ENCODE peak calls at places on chromosomes 12 and 14, in eight cellular contexts. A is nephron progenitor cell, M is cardiac muscle cell, L is AG04450, D is ascending aorta, F is GM12878, S is pancreas, U is lower lobe of right lung. G is an unnamed sample.

GRCh38 chr14:58131386-58131785 is 20.6 kb downstream of the ARMH4 start:
- DNase-seq in M (no peak), S (no peak), F (no peak), A (no peak), U (no peak), L (peak; percentile 21), D (no peak), G (no peak)

GRCh38 chr14:44961151-44961729 is 507 bp downstream of the KLHL28 start:
- DNase-seq in A (peak; percentile 56), L (peak; percentile 20), M (peak; percentile 78), S (peak; percentile 61), D (no peak), F (no peak), U (peak; percentile 76), G (peak; percentile 76)

GRCh38 chr14:51776102-51776894 is 84.1 kb upstream of the GNG2 start:
- DNase-seq in F (no peak), L (peak; percentile 20), M (peak; percentile 72), U (no peak), D (no peak), A (peak; percentile 62), S (no peak), G (peak; percentile 63)

GRCh38 chr12:105107497-105108371 is at the start of gene WASHC4:
- DNase-seq in A (peak; percentile 95), S (peak; percentile 98), F (peak; percentile 68), L (peak; percentile 47), U (peak; percentile 97), D (peak; percentile 77), M (peak; percentile 96), G (peak; percentile 96)

GRCh38 chr14:97878727-97879126 is 1081.5 kb downstream of the VRK1 start:
- DNase-seq in D (no peak), L (no peak), A (no peak), M (no peak), U (no peak), S (no peak), F (no peak), G (no peak)

GRCh38 chr14:73785336-73785833 is 66.2 kb upstream of the PTGR2 start:
- DNase-seq in M (no peak), L (peak; percentile 72), D (no peak), S (peak; percentile 57), U (no peak), A (peak; percentile 50), F (no peak), G (no peak)

GRCh38 chr12:63498239-63498638 is 170.1 kb downstream of the DPY19L2 start:
- DNase-seq in U (no peak), M (no peak), S (no peak), A (no peak), F (no peak), D (no peak), L (no peak), G (no peak)

GRCh38 chr12:98185606-98186005 is 329.8 kb upstream of the TMPO start:
- DNase-seq in A (no peak), F (no peak), U (no peak), S (no peak), D (no peak), M (no peak), L (no peak), G (no peak)

GRCh38 chr12:119036878-119037493 is 55.6 kb downstream of the SRRM4 start:
- DNase-seq in D (no peak), M (peak; percentile 41), L (no peak), S (no peak), F (no peak), A (peak; percentile 64), U (no peak), G (peak; percentile 55)

GRCh38 chr14:102249041-102249440 is 55.9 kb downstream of the MOK start:
- DNase-seq in D (no peak), M (no peak), A (no peak), U (no peak), L (no peak), F (no peak), S (no peak), G (no peak)

GRCh38 chr12:87782838-87783237 is 246.4 kb downstream of the C12orf50 start:
- DNase-seq in L (no peak), M (no peak), S (peak; percentile 60), F (no peak), U (no peak), D (no peak), A (no peak), G (no peak)

GRCh38 chr12:46452061-46452615 is 79.6 kb upstream of the SLC38A2 start:
- DNase-seq in S (no peak), A (no peak), F (no peak), U (no peak), M (no peak), L (no peak), D (no peak), G (no peak)

GRCh38 chr12:132776816-132777568 is 15.4 kb upstream of the ANKLE2 start:
- DNase-seq in A (no peak), F (no peak), S (no peak), U (no peak), D (no peak), L (no peak), M (no peak), G (no peak)

GRCh38 chr14:53304726-53305381 is 151.7 kb upstream of the DDHD1 start:
- DNase-seq in D (no peak), F (no peak), A (no peak), L (peak; percentile 75), M (no peak), U (no peak), S (no peak), G (no peak)

GRCh38 chr12:55742719-55743130 is at the start of gene GDF11:
- DNase-seq in M (peak; percentile 93), F (no peak), D (no peak), A (no peak), L (no peak), S (peak; percentile 81), U (peak; percentile 74), G (peak; percentile 88)

GRCh38 chr14:68779761-68780323 is 13.0 kb downstream of the ZFP36L1 start:
- DNase-seq in A (no peak), M (no peak), S (no peak), D (no peak), F (no peak), L (no peak), U (no peak), G (no peak)

GRCh38 chr12:7961395-7962188 is 25.6 kb upstream of the SLC2A3 start:
- DNase-seq in D (no peak), M (no peak), A (no peak), U (no peak), L (peak; percentile 46), S (no peak), F (no peak), G (no peak)

GRCh38 chr12:85955127-85955526 is 81.0 kb downstream of the NTS start:
- DNase-seq in D (no peak), L (no peak), S (no peak), M (no peak), A (no peak), U (no peak), F (no peak), G (no peak)

GRCh38 chr12:7282844-7283243 is 21.0 kb upstream of the ACSM4 start:
- DNase-seq in U (no peak), M (no peak), S (no peak), D (no peak), L (no peak), A (no peak), F (peak; percentile 38), G (no peak)

GRCh38 chr12:13099066-13099909 is 4.2 kb downstream of the GSG1 start:
- DNase-seq in L (no peak), F (no peak), M (no peak), S (no peak), D (no peak), U (no peak), A (no peak), G (no peak)

GRCh38 chr14:51209457-51209856 is 30.6 kb upstream of the TMX1 start:
- DNase-seq in M (no peak), S (no peak), A (no peak), L (no peak), D (no peak), F (no peak), U (no peak), G (peak; percentile 67)

GRCh38 chr12:74394647-74395046 is 143.0 kb upstream of the ATXN7L3B start:
- DNase-seq in L (no peak), S (no peak), D (no peak), U (no peak), F (no peak), A (no peak), M (no peak), G (no peak)

DNA sequence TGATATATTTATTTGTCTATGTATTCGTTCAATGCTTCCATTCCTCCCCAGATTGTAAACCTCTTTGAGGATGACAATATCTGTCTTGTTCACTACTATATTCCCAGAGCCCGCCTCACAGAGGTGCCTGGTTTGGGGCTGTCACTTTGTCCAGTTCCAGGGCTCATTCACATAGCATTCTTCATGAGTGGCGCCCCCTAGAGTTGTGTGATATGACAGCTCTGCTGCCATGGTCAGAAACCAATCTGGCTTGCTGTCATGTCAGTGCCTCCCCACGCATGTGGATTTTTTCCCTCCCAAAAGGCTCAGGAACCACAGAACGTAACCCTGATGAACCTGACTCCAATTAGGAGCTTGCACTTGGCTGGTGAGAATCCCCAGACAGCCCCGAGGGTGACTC is 145.4 kb downstream of the PTPN11 start:
- DNase-seq in A (no peak), U (no peak), D (no peak), L (no peak), M (no peak), S (no peak), F (no peak), G (no peak)
- TF ChIP-seq CTCF in A (no peak), U (no peak), D (no peak), L (no peak), M (no peak), S (no peak), F (peak; percentile 2), G (peak; percentile 21)

GRCh38 chr12:57983150-57983857 is 41.9 kb downstream of the ATP23 start:
- DNase-seq in L (peak; percentile 32), U (no peak), S (no peak), D (no peak), A (peak; percentile 53), M (peak; percentile 49), F (no peak), G (peak; percentile 30)
- TF ChIP-seq CTCF in L (peak; percentile 71), U (peak; percentile 49), S (peak; percentile 34), D (peak; percentile 20), A (peak; percentile 68), M (peak; percentile 65), F (peak; percentile 42), G (peak; percentile 59)

DNA sequence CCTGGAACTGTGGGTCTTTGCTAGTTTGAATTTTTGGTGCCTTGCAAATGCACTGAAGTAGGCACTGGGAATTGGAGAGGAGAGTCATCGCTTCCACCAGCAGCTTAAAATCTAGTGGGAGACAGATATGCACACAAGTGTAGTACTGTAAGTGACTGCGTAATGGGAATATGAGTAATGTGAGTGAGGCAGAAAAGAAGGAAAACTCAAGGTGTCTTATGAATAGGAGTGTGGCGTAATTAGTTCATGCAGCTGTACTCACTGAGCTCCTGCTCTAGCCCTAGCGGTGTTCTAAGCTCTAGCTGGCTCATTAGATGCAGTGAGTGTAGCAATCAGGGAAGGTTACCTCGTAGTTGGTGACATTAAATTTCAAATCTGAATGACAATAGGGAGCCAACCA is 2.8 kb downstream of the TCP11L2 start:
- DNase-seq in M (no peak), U (no peak), L (no peak), S (no peak), A (no peak), D (no peak), F (no peak), G (no peak)
- TF ChIP-seq CTCF in M (no peak), U (no peak), L (no peak), S (no peak), A (no peak), D (no peak), F (no peak), G (no peak)

GRCh38 chr14:21233457-21234076 is 35.7 kb downstream of the HNRNPC start:
- DNase-seq in L (no peak), D (no peak), A (no peak), S (no peak), M (no peak), U (no peak), F (no peak), G (peak; percentile 37)
- TF ChIP-seq CTCF in L (peak; percentile 24), D (no peak), A (no peak), S (peak; percentile 16), M (peak; percentile 54), U (no peak), F (peak; percentile 24), G (no peak)

G was measured in glutamatergic neuron.